ENCODE peak calls at places on chromosomes 13 and 19, in ten cellular contexts. One of them, this sample, is unnamed.

GRCh38 chr13:76954568-76954967 is 6.3 kb downstream of the ACOD1 start:
- DNase-seq in HCT116: no peak
- DNase-seq in NCI-H748 treated with DMSO at 0.1 percent for 48 hours: no peak
- DNase-seq in D341Med: no peak
- DNase-seq in NCI-H510A treated with DMSO at 0.1 percent for 48 hours: no peak
- DNase-seq in activated CD4-positive, alpha-beta T cell treated with anti-CD3 and anti-CD28 coated beads for 48 hours: no peak
- DNase-seq in upper lobe of left lung: no peak
- DNase-seq in Caco-2: no peak
- DNase-seq in kidney epithelial cell: no peak
- DNase-seq in CD8-positive, alpha-beta T cell: no peak
- DNase-seq in this sample: no peak

GRCh38 chr19:27890696-27891095 is 1322.3 kb downstream of the UQCRFS1 start:
- DNase-seq in HCT116: no peak
- DNase-seq in NCI-H748 treated with DMSO at 0.1 percent for 48 hours: no peak
- DNase-seq in D341Med: no peak
- DNase-seq in NCI-H510A treated with DMSO at 0.1 percent for 48 hours: no peak
- DNase-seq in activated CD4-positive, alpha-beta T cell treated with anti-CD3 and anti-CD28 coated beads for 48 hours: no peak
- DNase-seq in upper lobe of left lung: peak; percentile 38
- DNase-seq in Caco-2: no peak
- DNase-seq in kidney epithelial cell: no peak
- DNase-seq in CD8-positive, alpha-beta T cell: no peak
- DNase-seq in this sample: no peak

GRCh38 chr19:46529622-46530451 is 34.2 kb upstream of the PNMA8B start:
- DNase-seq in HCT116: no peak
- DNase-seq in NCI-H748 treated with DMSO at 0.1 percent for 48 hours: peak; percentile 64
- DNase-seq in D341Med: peak; percentile 83
- DNase-seq in NCI-H510A treated with DMSO at 0.1 percent for 48 hours: peak; percentile 60
- DNase-seq in activated CD4-positive, alpha-beta T cell treated with anti-CD3 and anti-CD28 coated beads for 48 hours: peak; percentile 82
- DNase-seq in upper lobe of left lung: peak; percentile 46
- DNase-seq in Caco-2: no peak
- DNase-seq in kidney epithelial cell: no peak
- DNase-seq in CD8-positive, alpha-beta T cell: peak; percentile 88
- DNase-seq in this sample: peak; percentile 52

GRCh38 chr19:6227941-6228325 is 51.8 kb downstream of the MLLT1 start:
- DNase-seq in HCT116: no peak
- DNase-seq in NCI-H748 treated with DMSO at 0.1 percent for 48 hours: no peak
- DNase-seq in D341Med: no peak
- DNase-seq in NCI-H510A treated with DMSO at 0.1 percent for 48 hours: no peak
- DNase-seq in activated CD4-positive, alpha-beta T cell treated with anti-CD3 and anti-CD28 coated beads for 48 hours: no peak
- DNase-seq in upper lobe of left lung: no peak
- DNase-seq in Caco-2: no peak
- DNase-seq in kidney epithelial cell: no peak
- DNase-seq in CD8-positive, alpha-beta T cell: no peak
- DNase-seq in this sample: no peak

GRCh38 chr19:29708553-29709439 is 6.3 kb downstream of the C19orf12 start:
- DNase-seq in HCT116: no peak
- DNase-seq in NCI-H748 treated with DMSO at 0.1 percent for 48 hours: no peak
- DNase-seq in D341Med: no peak
- DNase-seq in NCI-H510A treated with DMSO at 0.1 percent for 48 hours: no peak
- DNase-seq in activated CD4-positive, alpha-beta T cell treated with anti-CD3 and anti-CD28 coated beads for 48 hours: no peak
- DNase-seq in upper lobe of left lung: no peak
- DNase-seq in Caco-2: no peak
- DNase-seq in kidney epithelial cell: no peak
- DNase-seq in CD8-positive, alpha-beta T cell: no peak
- DNase-seq in this sample: no peak

GRCh38 chr13:44629465-44630183 is 53.5 kb upstream of the TSC22D1 start:
- DNase-seq in HCT116: no peak
- DNase-seq in NCI-H748 treated with DMSO at 0.1 percent for 48 hours: no peak
- DNase-seq in D341Med: no peak
- DNase-seq in NCI-H510A treated with DMSO at 0.1 percent for 48 hours: no peak
- DNase-seq in activated CD4-positive, alpha-beta T cell treated with anti-CD3 and anti-CD28 coated beads for 48 hours: no peak
- DNase-seq in upper lobe of left lung: no peak
- DNase-seq in Caco-2: no peak
- DNase-seq in kidney epithelial cell: no peak
- DNase-seq in CD8-positive, alpha-beta T cell: no peak
- DNase-seq in this sample: peak; percentile 59

GRCh38 chr13:28744656-28745055 is 25.9 kb upstream of the SLC46A3 start:
- DNase-seq in HCT116: no peak
- DNase-seq in NCI-H748 treated with DMSO at 0.1 percent for 48 hours: no peak
- DNase-seq in D341Med: no peak
- DNase-seq in NCI-H510A treated with DMSO at 0.1 percent for 48 hours: no peak
- DNase-seq in activated CD4-positive, alpha-beta T cell treated with anti-CD3 and anti-CD28 coated beads for 48 hours: no peak
- DNase-seq in upper lobe of left lung: no peak
- DNase-seq in Caco-2: no peak
- DNase-seq in kidney epithelial cell: no peak
- DNase-seq in CD8-positive, alpha-beta T cell: no peak
- DNase-seq in this sample: no peak

GRCh38 chr13:36986462-36987240 is 12.5 kb downstream of the ALG5 start:
- DNase-seq in HCT116: no peak
- DNase-seq in NCI-H748 treated with DMSO at 0.1 percent for 48 hours: no peak
- DNase-seq in D341Med: no peak
- DNase-seq in NCI-H510A treated with DMSO at 0.1 percent for 48 hours: no peak
- DNase-seq in activated CD4-positive, alpha-beta T cell treated with anti-CD3 and anti-CD28 coated beads for 48 hours: no peak
- DNase-seq in upper lobe of left lung: no peak
- DNase-seq in Caco-2: no peak
- DNase-seq in kidney epithelial cell: no peak
- DNase-seq in CD8-positive, alpha-beta T cell: no peak
- DNase-seq in this sample: peak; percentile 51

GRCh38 chr13:25378528-25378927 is 6.8 kb downstream of the ATP8A2 start:
- DNase-seq in HCT116: no peak
- DNase-seq in NCI-H748 treated with DMSO at 0.1 percent for 48 hours: no peak
- DNase-seq in D341Med: no peak
- DNase-seq in NCI-H510A treated with DMSO at 0.1 percent for 48 hours: no peak
- DNase-seq in activated CD4-positive, alpha-beta T cell treated with anti-CD3 and anti-CD28 coated beads for 48 hours: no peak
- DNase-seq in upper lobe of left lung: no peak
- DNase-seq in Caco-2: no peak
- DNase-seq in kidney epithelial cell: no peak
- DNase-seq in CD8-positive, alpha-beta T cell: no peak
- DNase-seq in this sample: no peak

GRCh38 chr19:43784251-43784980 is 3.6 kb upstream of the KCNN4 start:
- DNase-seq in HCT116: peak; percentile 77
- DNase-seq in NCI-H748 treated with DMSO at 0.1 percent for 48 hours: no peak
- DNase-seq in D341Med: no peak
- DNase-seq in NCI-H510A treated with DMSO at 0.1 percent for 48 hours: no peak
- DNase-seq in activated CD4-positive, alpha-beta T cell treated with anti-CD3 and anti-CD28 coated beads for 48 hours: peak; percentile 78
- DNase-seq in upper lobe of left lung: no peak
- DNase-seq in Caco-2: peak; percentile 82
- DNase-seq in kidney epithelial cell: peak; percentile 76
- DNase-seq in CD8-positive, alpha-beta T cell: peak; percentile 70
- DNase-seq in this sample: peak; percentile 81

GRCh38 chr13:49400755-49401659 is 42.9 kb downstream of the CAB39L start:
- DNase-seq in HCT116: no peak
- DNase-seq in NCI-H748 treated with DMSO at 0.1 percent for 48 hours: no peak
- DNase-seq in D341Med: no peak
- DNase-seq in NCI-H510A treated with DMSO at 0.1 percent for 48 hours: peak; percentile 46
- DNase-seq in activated CD4-positive, alpha-beta T cell treated with anti-CD3 and anti-CD28 coated beads for 48 hours: no peak
- DNase-seq in upper lobe of left lung: no peak
- DNase-seq in Caco-2: peak; percentile 67
- DNase-seq in kidney epithelial cell: no peak
- DNase-seq in CD8-positive, alpha-beta T cell: no peak
- DNase-seq in this sample: peak; percentile 18

GRCh38 chr13:78409172-78409571 is 194.2 kb downstream of the POU4F1 start:
- DNase-seq in HCT116: no peak
- DNase-seq in NCI-H748 treated with DMSO at 0.1 percent for 48 hours: no peak
- DNase-seq in D341Med: no peak
- DNase-seq in NCI-H510A treated with DMSO at 0.1 percent for 48 hours: no peak
- DNase-seq in activated CD4-positive, alpha-beta T cell treated with anti-CD3 and anti-CD28 coated beads for 48 hours: no peak
- DNase-seq in upper lobe of left lung: no peak
- DNase-seq in Caco-2: no peak
- DNase-seq in kidney epithelial cell: no peak
- DNase-seq in CD8-positive, alpha-beta T cell: no peak
- DNase-seq in this sample: no peak

GRCh38 chr19:18667531-18668251 is 15.8 kb upstream of the CRTC1 start:
- DNase-seq in HCT116: no peak
- DNase-seq in NCI-H748 treated with DMSO at 0.1 percent for 48 hours: no peak
- DNase-seq in D341Med: no peak
- DNase-seq in NCI-H510A treated with DMSO at 0.1 percent for 48 hours: no peak
- DNase-seq in activated CD4-positive, alpha-beta T cell treated with anti-CD3 and anti-CD28 coated beads for 48 hours: no peak
- DNase-seq in upper lobe of left lung: peak; percentile 84
- DNase-seq in Caco-2: no peak
- DNase-seq in kidney epithelial cell: no peak
- DNase-seq in CD8-positive, alpha-beta T cell: no peak
- DNase-seq in this sample: no peak

GRCh38 chr19:12705654-12706331 is 9.4 kb upstream of the FBXW9 start:
- DNase-seq in HCT116: no peak
- DNase-seq in NCI-H748 treated with DMSO at 0.1 percent for 48 hours: no peak
- DNase-seq in D341Med: no peak
- DNase-seq in NCI-H510A treated with DMSO at 0.1 percent for 48 hours: no peak
- DNase-seq in activated CD4-positive, alpha-beta T cell treated with anti-CD3 and anti-CD28 coated beads for 48 hours: no peak
- DNase-seq in upper lobe of left lung: no peak
- DNase-seq in Caco-2: no peak
- DNase-seq in kidney epithelial cell: no peak
- DNase-seq in CD8-positive, alpha-beta T cell: no peak
- DNase-seq in this sample: no peak

GRCh38 chr13:52891685-52892084 is 43.2 kb upstream of the PCDH8 start:
- DNase-seq in HCT116: no peak
- DNase-seq in NCI-H748 treated with DMSO at 0.1 percent for 48 hours: no peak
- DNase-seq in D341Med: no peak
- DNase-seq in NCI-H510A treated with DMSO at 0.1 percent for 48 hours: no peak
- DNase-seq in activated CD4-positive, alpha-beta T cell treated with anti-CD3 and anti-CD28 coated beads for 48 hours: no peak
- DNase-seq in upper lobe of left lung: no peak
- DNase-seq in Caco-2: no peak
- DNase-seq in kidney epithelial cell: no peak
- DNase-seq in CD8-positive, alpha-beta T cell: no peak
- DNase-seq in this sample: no peak

GRCh38 chr19:2775556-2776430 is 7.3 kb downstream of the SGTA start:
- DNase-seq in HCT116: no peak
- DNase-seq in NCI-H748 treated with DMSO at 0.1 percent for 48 hours: no peak
- DNase-seq in D341Med: no peak
- DNase-seq in NCI-H510A treated with DMSO at 0.1 percent for 48 hours: no peak
- DNase-seq in activated CD4-positive, alpha-beta T cell treated with anti-CD3 and anti-CD28 coated beads for 48 hours: peak; percentile 87
- DNase-seq in upper lobe of left lung: no peak
- DNase-seq in Caco-2: no peak
- DNase-seq in kidney epithelial cell: no peak
- DNase-seq in CD8-positive, alpha-beta T cell: peak; percentile 71
- DNase-seq in this sample: peak; percentile 11